ENCODE peak calls at places on chromosomes 4 and X, in five cellular contexts. J is GM04503; Y is activated CD4-positive, alpha-beta T cell treated with anti-CD3 and anti-CD28 coated beads, Interleukin-2, amount 50 U/mL, for 1 hour; G is ecto neural progenitor cell; D is suprapubic skin. H is an unnamed sample.
A peak's percentile ranks its signal among the peaks of the same experiment; 100 is the strongest.

GRCh38 chrX:23369037-23369436 is 34.4 kb downstream of the PTCHD1 start:
- DNase-seq in J (no peak), Y (no peak), G (no peak), D (no peak), H (no peak)

GRCh38 chr4:169984203-169984602 is 42.0 kb downstream of the MFAP3L start:
- DNase-seq in J (no peak), Y (no peak), G (no peak), D (no peak), H (no peak)

GRCh38 chr4:81425087-81425486 is 46.6 kb downstream of the RASGEF1B start:
- DNase-seq in J (no peak), Y (no peak), G (no peak), D (no peak), H (no peak)

GRCh38 chrX:102067966-102068723 is 57.3 kb upstream of the TCEAL2 start:
- DNase-seq in J (no peak), Y (peak; percentile 13), G (no peak), D (no peak), H (no peak)

GRCh38 chrX:24150051-24150790 is 692 bp downstream of the ZFX start:
- DNase-seq in J (peak; percentile 47), Y (peak; percentile 79), G (peak; percentile 96), D (peak; percentile 94), H (peak; percentile 96)

GRCh38 chr4:71713611-71714203 is 70.2 kb downstream of the GC start:
- DNase-seq in J (no peak), Y (no peak), G (no peak), D (no peak), H (no peak)

GRCh38 chrX:115562492-115562872 is 1.5 kb downstream of the PLS3 start:
- DNase-seq in J (no peak), Y (no peak), G (peak; percentile 51), D (no peak), H (no peak)

GRCh38 chr4:88985088-88985779 is 71.8 kb downstream of the FAM13A start:
- DNase-seq in J (peak; percentile 71), Y (no peak), G (no peak), D (no peak), H (no peak)

H was measured in cardiac septum.